ENCODE peak calls at places on chromosome 16, in eight cellular contexts. W is brain microvascular endothelial cell, Q is thoracic aorta, H is endodermal cell, R is fibroblast of pulmonary artery, X is cardiac fibroblast, O is ascending aorta, I is Peyer's patch. B is an unnamed sample.

GRCh38 chr16:5354645-5355044 is 257.1 kb upstream of the EEF2KMT start:
- DNase-seq in W (no peak), Q (no peak), H (no peak), R (no peak), X (no peak), O (no peak), I (no peak), B (no peak)

GRCh38 chr16:57260294-57260929 is 15.4 kb downstream of the ARL2BP start:
- DNase-seq in W (peak), Q (no peak), H (peak), R (peak), X (peak), O (no peak), I (peak), B (peak)

GRCh38 chr16:46970089-46970488 is 3.4 kb downstream of the DNAJA2 start:
- DNase-seq in W (no peak), Q (no peak), H (no peak), R (no peak), X (no peak), O (no peak), I (no peak), B (peak)

GRCh38 chr16:51151951-51152663 is 1.0 kb upstream of the SALL1 start:
- DNase-seq in W (no peak), Q (no peak), H (peak), R (peak), X (peak), O (no peak), I (no peak), B (peak)

GRCh38 chr16:20894388-20894787 is 5.8 kb downstream of the DCUN1D3 start:
- DNase-seq in W (no peak), Q (no peak), H (no peak), R (no peak), X (no peak), O (no peak), I (no peak), B (no peak)

GRCh38 chr16:87847785-87848675 is 21.3 kb downstream of the SLC7A5 start:
- DNase-seq in W (no peak), Q (no peak), H (no peak), R (no peak), X (no peak), O (no peak), I (no peak), B (no peak)

GRCh38 chr16:57186630-57187507 is 740 bp downstream of the RSPRY1 start:
- DNase-seq in W (peak), Q (no peak), H (peak), R (no peak), X (peak), O (no peak), I (peak), B (peak)

GRCh38 chr16:25121824-25122600 is 10.5 kb downstream of the LCMT1 start:
- DNase-seq in W (no peak), Q (no peak), H (no peak), R (no peak), X (no peak), O (no peak), I (no peak), B (no peak)

GRCh38 chr16:89037261-89038152 is 56.1 kb upstream of the ACSF3 start:
- DNase-seq in W (peak), Q (no peak), H (peak), R (peak), X (peak), O (no peak), I (no peak), B (peak)

GRCh38 chr16:53844796-53845195 is 140.8 kb downstream of the FTO start:
- DNase-seq in W (no peak), Q (no peak), H (no peak), R (no peak), X (no peak), O (no peak), I (no peak), B (no peak)

GRCh38 chr16:89917773-89918452 is 749 bp upstream of the MC1R start:
- DNase-seq in W (peak), Q (no peak), H (peak), R (peak), X (peak), O (peak), I (peak), B (peak)

GRCh38 chr16:75097941-75098897 is 18.4 kb downstream of the LDHD start:
- DNase-seq in W (no peak), Q (no peak), H (peak), R (no peak), X (no peak), O (no peak), I (no peak), B (no peak)

GRCh38 chr16:69741951-69742904 is 12.5 kb downstream of the NOB1 start:
- DNase-seq in W (peak), Q (no peak), H (no peak), R (peak), X (peak), O (no peak), I (peak), B (peak)

GRCh38 chr16:14300631-14301149 is 229.6 kb downstream of the MRTFB start:
- DNase-seq in W (peak), Q (peak), H (peak), R (peak), X (peak), O (no peak), I (peak), B (peak)

DNA sequence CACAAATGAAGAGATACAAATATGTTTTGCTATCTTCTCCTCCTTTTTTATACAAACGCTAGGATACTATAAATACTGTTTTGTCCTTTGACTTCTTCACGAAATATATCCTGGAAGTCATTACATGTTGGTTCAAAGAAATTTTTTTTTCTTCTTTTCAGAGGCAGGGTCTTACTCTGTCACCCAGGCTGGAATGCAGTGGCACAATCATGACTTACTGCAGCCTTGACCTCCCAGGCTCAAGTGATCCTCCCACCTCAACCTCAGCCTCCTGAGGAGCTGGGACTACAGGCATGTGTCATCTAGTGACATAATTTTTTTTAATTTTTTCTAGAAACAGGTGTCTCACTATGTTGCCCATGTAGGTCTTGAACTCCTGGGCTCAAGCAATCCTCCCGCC is 16.1 kb downstream of the CMC2 start:
- DNase-seq in W (no peak), Q (no peak), H (no peak), R (no peak), X (no peak), O (no peak), I (no peak), B (no peak)
- H3K4me3 ChIP-seq in W (no peak), Q (no peak), H (no peak), R (no peak), X (no peak), O (no peak), I (no peak), B (no peak)

DNA sequence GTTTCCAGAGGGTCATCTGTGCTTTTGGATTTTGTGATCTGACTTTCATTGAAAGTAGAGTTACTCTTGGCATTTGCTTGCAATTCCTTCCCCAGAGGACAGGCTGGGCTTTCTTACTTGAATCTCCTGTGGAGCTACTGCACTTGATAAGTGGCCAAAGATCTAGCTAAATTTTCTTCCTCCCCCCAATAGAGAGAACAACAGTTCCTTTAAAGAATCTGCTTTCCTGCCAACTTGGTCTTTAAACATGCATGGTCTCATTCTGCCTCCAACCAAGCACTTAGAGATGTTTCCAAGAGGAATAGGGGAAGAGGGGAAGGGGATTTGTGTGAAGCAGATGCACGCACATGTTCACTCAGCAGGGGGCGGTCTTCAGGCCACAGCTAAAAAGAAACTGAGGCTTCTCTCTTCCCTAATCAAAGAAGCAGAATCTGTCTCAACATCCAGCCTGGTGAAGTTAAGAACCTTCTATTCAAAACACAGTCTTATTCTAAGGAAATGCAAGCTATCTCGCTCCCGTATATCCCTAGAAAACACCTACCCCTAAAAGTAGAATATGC is 229.6 kb downstream of the ZFHX3 start:
- DNase-seq in W (no peak), Q (no peak), H (peak), R (no peak), X (no peak), O (no peak), I (no peak), B (no peak)
- TF ChIP-seq CTCF in W (peak), Q (no peak), H (peak), R (peak), X (no peak), O (no peak), I (no peak), B (peak)

GRCh38 chr16:1613240-1613639 is 1.1 kb downstream of the CRAMP1 start:
- DNase-seq in W (no peak), Q (no peak), H (no peak), R (no peak), X (peak), O (no peak), I (no peak), B (no peak)

GRCh38 chr16:1612320-1613111 is at the start of gene CRAMP1:
- DNase-seq in W (peak), Q (no peak), H (peak), R (no peak), X (peak), O (no peak), I (peak), B (no peak)

GRCh38 chr16:1614226-1615102 is 2.3 kb downstream of the CRAMP1 start:
- DNase-seq in W (no peak), Q (no peak), H (peak), R (peak), X (peak), O (no peak), I (no peak), B (no peak)

GRCh38 chr16:1613728-1614225 is 1.6 kb downstream of the CRAMP1 start:
- DNase-seq in W (peak), Q (no peak), H (peak), R (no peak), X (peak), O (no peak), I (peak), B (no peak)

GRCh38 chr16:1615761-1616160 is 3.6 kb downstream of the CRAMP1 start:
- DNase-seq in W (no peak), Q (no peak), H (no peak), R (no peak), X (peak), O (no peak), I (no peak), B (no peak)
- H3K4me3 ChIP-seq in W (peak), Q (no peak), H (peak), R (peak), X (no peak), O (peak), I (no peak), B (peak)

GRCh38 chr16:67248401-67249177 is at the start of gene SLC9A5:
- DNase-seq in W (no peak), Q (no peak), H (peak), R (no peak), X (no peak), O (no peak), I (no peak), B (no peak)
- TF ChIP-seq CTCF in W (peak), Q (no peak), H (peak), R (no peak), X (no peak), O (no peak), I (no peak), B (no peak)

GRCh38 chr16:24035127-24035842 is 199.5 kb downstream of the PRKCB start:
- DNase-seq in W (no peak), Q (no peak), H (no peak), R (no peak), X (no peak), O (no peak), I (peak), B (no peak)
- H3K4me3 ChIP-seq in W (no peak), Q (no peak), H (no peak), R (no peak), X (no peak), O (no peak), I (no peak), B (no peak)

GRCh38 chr16:86042996-86043725 is 144.2 kb downstream of the IRF8 start:
- DNase-seq in W (no peak), Q (no peak), H (peak), R (no peak), X (no peak), O (no peak), I (no peak), B (no peak)

GRCh38 chr16:86045601-86045971 is 146.6 kb downstream of the IRF8 start:
- DNase-seq in W (no peak), Q (no peak), H (peak), R (no peak), X (no peak), O (no peak), I (no peak), B (no peak)

GRCh38 chr16:86046026-86046713 is 147.2 kb downstream of the IRF8 start:
- DNase-seq in W (no peak), Q (no peak), H (peak), R (no peak), X (no peak), O (no peak), I (peak), B (no peak)

GRCh38 chr16:86044881-86045600 is 146.1 kb downstream of the IRF8 start:
- DNase-seq in W (no peak), Q (no peak), H (peak), R (no peak), X (no peak), O (no peak), I (peak), B (no peak)

GRCh38 chr16:86044241-86044671 is 145.3 kb downstream of the IRF8 start:
- DNase-seq in W (peak), Q (no peak), H (peak), R (peak), X (peak), O (no peak), I (peak), B (peak)
- TF ChIP-seq CTCF in W (peak), Q (peak), H (peak), R (peak), X (peak), O (no peak), I (peak), B (peak)

B was measured in fibroblast of mammary gland.